ENCODE peak calls at places on chromosomes 11 and 22, in five cellular contexts. Z, K, E, S and B are unnamed samples.

GRCh38 chr11:57516061-57516443 is 550 bp upstream of the SLC43A1 start:
- DNase-seq in K (no peak), Z (no peak), S (no peak), E (no peak), B (no peak)

GRCh38 chr22:24067587-24068376 is 56.7 kb downstream of the CABIN1 start:
- DNase-seq in Z (no peak), K (no peak), S (no peak), E (no peak), B (no peak)

GRCh38 chr11:10181811-10182210 is 112.2 kb downstream of the SBF2 start:
- DNase-seq in K (peak), E (peak), Z (no peak), S (no peak), B (no peak)

GRCh38 chr11:47998733-47999359 is 18.5 kb downstream of the PTPRJ start:
- DNase-seq in E (no peak), Z (no peak), K (no peak), S (no peak), B (no peak)

GRCh38 chr11:7552666-7553065 is 38.9 kb downstream of the PPFIBP2 start:
- DNase-seq in Z (no peak), K (no peak), E (no peak), S (no peak), B (no peak)

GRCh38 chr22:43293661-43294392 is 49.3 kb downstream of the SCUBE1 start:
- DNase-seq in E (peak), S (no peak), Z (peak), K (no peak), B (no peak)

GRCh38 chr11:81987829-81988472 is 745.7 kb downstream of the FAM181B start:
- DNase-seq in E (no peak), Z (no peak), S (no peak), K (no peak), B (no peak)

GRCh38 chr11:70756756-70757155 is 358.4 kb downstream of the CTTN start:
- DNase-seq in S (no peak), Z (no peak), E (no peak), K (no peak), B (no peak)

GRCh38 chr11:108897071-108897481 is 232.2 kb downstream of the DDX10 start:
- DNase-seq in S (no peak), Z (no peak), K (peak), E (no peak), B (no peak)

GRCh38 chr22:27475548-27475897 is 326.0 kb downstream of the MN1 start:
- DNase-seq in Z (no peak), K (no peak), S (no peak), E (no peak), B (no peak)

GRCh38 chr11:10526974-10527918 is 13.7 kb downstream of the RNF141 start:
- DNase-seq in K (no peak), E (no peak), Z (no peak), S (no peak), B (peak)

GRCh38 chr11:19632435-19632834 is 80.2 kb upstream of the NAV2 start:
- DNase-seq in S (no peak), E (peak), K (peak), Z (no peak), B (no peak)

GRCh38 chr11:100667449-100667848 is 19.6 kb upstream of the ARHGAP42 start:
- DNase-seq in Z (no peak), E (no peak), K (no peak), S (no peak), B (no peak)

GRCh38 chr11:64875369-64876225 is 2.8 kb downstream of the EHD1 start:
- DNase-seq in S (no peak), E (no peak), K (no peak), Z (no peak), B (no peak)

GRCh38 chr11:114354076-114354475 is 46.2 kb downstream of the C11orf71 start:
- DNase-seq in K (peak), E (peak), S (no peak), Z (no peak), B (no peak)

GRCh38 chr11:94895451-94895850 is 77.9 kb downstream of the CWC15 start:
- DNase-seq in E (peak), K (peak), S (no peak), Z (no peak), B (no peak)

GRCh38 chr11:29844701-29845379 is 172.0 kb downstream of the KCNA4 start:
- DNase-seq in Z (no peak), K (no peak), E (no peak), S (no peak), B (no peak)

GRCh38 chr22:27394806-27395404 is 406.7 kb downstream of the MN1 start:
- DNase-seq in Z (no peak), S (no peak), K (no peak), E (no peak), B (no peak)

GRCh38 chr11:121418625-121419114 is 33.4 kb upstream of the SORL1 start:
- DNase-seq in S (no peak), K (no peak), E (no peak), Z (no peak), B (no peak)

GRCh38 chr11:122707111-122707510 is 51.6 kb downstream of the UBASH3B start:
- DNase-seq in S (no peak), Z (no peak), E (no peak), K (no peak), B (no peak)

GRCh38 chr11:65204646-65205601 is 23.2 kb downstream of the CAPN1 start:
- DNase-seq in K (no peak), S (no peak), E (peak), Z (peak), B (no peak)

GRCh38 chr11:118209037-118209436 is 15.8 kb downstream of the JAML start:
- DNase-seq in E (no peak), S (no peak), K (no peak), Z (no peak), B (no peak)

GRCh38 chr11:120391854-120392253 is 55.6 kb downstream of the ARHGEF12 start:
- DNase-seq in K (no peak), Z (no peak), E (no peak), S (no peak), B (no peak)

GRCh38 chr11:24842308-24842707 is 345.5 kb downstream of the LUZP2 start:
- DNase-seq in S (no peak), Z (no peak), E (no peak), K (no peak), B (no peak)

GRCh38 chr22:17601031-17601430 is 27.5 kb downstream of the ATP6V1E1 start:
- DNase-seq in E (no peak), Z (no peak), K (no peak), S (no peak), B (no peak)

GRCh38 chr11:102322560-102322959 is 5.3 kb downstream of the BIRC3 start:
- DNase-seq in Z (no peak), S (no peak), E (no peak), K (no peak), B (no peak)

GRCh38 chr11:78641541-78641940 is 66.9 kb upstream of the NARS2 start:
- DNase-seq in Z (no peak), E (no peak), S (no peak), K (no peak), B (no peak)

GRCh38 chr11:96279421-96280290 is 63.3 kb downstream of the MAML2 start:
- DNase-seq in Z (no peak), E (no peak), K (peak), S (no peak), B (no peak)

GRCh38 chr11:64896448-64897022 is 18.1 kb upstream of the EHD1 start:
- DNase-seq in Z (no peak), S (no peak), E (no peak), K (no peak), B (no peak)

GRCh38 chr11:120766318-120766717 is 254.8 kb downstream of the GRIK4 start:
- DNase-seq in Z (no peak), E (no peak), K (no peak), S (no peak), B (no peak)

GRCh38 chr22:32695451-32695891 is 106.0 kb upstream of the TIMP3 start:
- DNase-seq in K (peak), Z (no peak), E (peak), S (no peak), B (no peak)

GRCh38 chr22:45550416-45550815 is 47.7 kb downstream of the FBLN1 start:
- DNase-seq in Z (no peak), S (no peak), E (no peak), K (no peak), B (no peak)

GRCh38 chr11:57140568-57140967 is 41.2 kb upstream of the LRRC55 start:
- DNase-seq in S (no peak), Z (no peak), E (no peak), K (no peak), B (no peak)

GRCh38 chr11:79092791-79093313 is 348.0 kb downstream of the TENM4 start:
- DNase-seq in K (peak), Z (no peak), E (peak), S (no peak), B (no peak)

GRCh38 chr22:39994046-39994565 is 648 bp upstream of the FAM83F start:
- DNase-seq in Z (peak), K (no peak), S (no peak), E (no peak), B (no peak)

GRCh38 chr22:30027169-30027568 is 53.1 kb upstream of the HORMAD2 start:
- DNase-seq in K (no peak), E (no peak), S (no peak), Z (no peak), B (no peak)